ENCODE peak calls at places on chromosomes 12 and 14, in ten cellular contexts. L is uterus, D is IMR-90, Y is vagina, I is tibial nerve, E is adrenal gland, K is Peyer's patch, N is K562, B is stomach, X is ovary. R is an unnamed sample.

GRCh38 chr12:85835810-85836715 is at the start of gene RASSF9:
- DNase-seq in E (peak; percentile 55), Y (no peak), B (peak; percentile 80), D (peak; percentile 43), N (no peak), I (peak; percentile 23), K (peak; percentile 78), X (peak; percentile 84), L (peak; percentile 84), R (peak; percentile 55)

GRCh38 chr12:102533483-102533882 is 53.1 kb upstream of the IGF1 start:
- DNase-seq in I (no peak), B (no peak), X (no peak), L (no peak), E (no peak), D (no peak), N (no peak), K (no peak), Y (no peak), R (no peak)

GRCh38 chr12:104956870-104957301 is 1.2 kb downstream of the SLC41A2 start:
- DNase-seq in Y (no peak), D (peak; percentile 24), E (no peak), I (no peak), B (no peak), L (no peak), X (no peak), N (no peak), K (no peak), R (no peak)

GRCh38 chr12:57214398-57214781 is 2.2 kb upstream of the NXPH4 start:
- DNase-seq in L (peak; percentile 61), I (no peak), K (peak; percentile 86), B (peak; percentile 69), E (peak; percentile 73), Y (no peak), N (peak; percentile 80), D (peak; percentile 50), X (peak; percentile 72), R (peak; percentile 70)

GRCh38 chr14:73259837-73260236 is 22.5 kb downstream of the PAPLN start:
- DNase-seq in I (no peak), B (no peak), K (peak; percentile 24), E (no peak), N (no peak), D (no peak), L (no peak), X (no peak), Y (no peak), R (no peak)

GRCh38 chr14:53399057-53399456 is 245.9 kb upstream of the DDHD1 start:
- DNase-seq in B (no peak), K (no peak), D (peak; percentile 76), L (no peak), E (peak; percentile 4), X (no peak), I (no peak), N (peak; percentile 1), Y (no peak), R (no peak)

GRCh38 chr14:59677771-59678211 is 101.2 kb upstream of the CCDC175 start:
- DNase-seq in N (no peak), L (no peak), E (no peak), K (no peak), X (no peak), B (no peak), I (no peak), D (peak; percentile 20), Y (no peak), R (no peak)

GRCh38 chr12:109020750-109021380 is at the start of gene SVOP:
- DNase-seq in L (peak; percentile 28), E (peak; percentile 85), B (peak; percentile 58), K (peak; percentile 66), D (peak; percentile 76), I (peak; percentile 28), N (peak; percentile 77), X (peak; percentile 25), Y (peak; percentile 74), R (peak; percentile 70)

GRCh38 chr12:94889512-94890210 is 113.8 kb downstream of the NDUFA12 start:
- DNase-seq in L (no peak), I (no peak), Y (no peak), E (no peak), D (no peak), K (no peak), N (no peak), X (no peak), B (no peak), R (no peak)

GRCh38 chr12:52063986-52064649 is 5.7 kb upstream of the ATG101 start:
- DNase-seq in K (no peak), X (peak; percentile 84), E (peak; percentile 94), Y (no peak), D (peak; percentile 97), L (no peak), B (no peak), I (peak; percentile 45), N (peak; percentile 56), R (peak; percentile 39)

GRCh38 chr14:74495356-74495755 is 1.8 kb downstream of the ISCA2 start:
- DNase-seq in K (no peak), Y (no peak), L (no peak), E (no peak), B (no peak), I (no peak), D (no peak), N (no peak), X (no peak), R (no peak)

GRCh38 chr12:91142184-91142583 is 30.9 kb upstream of the LUM start:
- DNase-seq in I (no peak), B (no peak), D (peak; percentile 63), E (peak; percentile 13), K (no peak), Y (no peak), N (no peak), L (peak; percentile 63), X (peak; percentile 57), R (no peak)

GRCh38 chr12:122190842-122191668 is 8.1 kb downstream of the LRRC43 start:
- DNase-seq in L (no peak), N (peak; percentile 87), Y (no peak), E (peak; percentile 72), X (peak; percentile 33), I (no peak), D (peak; percentile 59), K (peak; percentile 89), B (peak; percentile 83), R (peak; percentile 84)

GRCh38 chr12:70719084-70719483 is 81.9 kb upstream of the PTPRB start:
- DNase-seq in D (no peak), X (no peak), N (no peak), K (no peak), B (no peak), E (peak; percentile 14), Y (no peak), L (no peak), I (no peak), R (no peak)

GRCh38 chr12:70721216-70721615 is 84.0 kb upstream of the PTPRB start:
- DNase-seq in E (no peak), D (no peak), L (no peak), B (no peak), Y (no peak), N (no peak), K (no peak), X (no peak), I (no peak), R (no peak)

GRCh38 chr12:70722584-70723343 is 85.5 kb upstream of the PTPRB start:
- DNase-seq in L (peak; percentile 37), B (no peak), E (peak; percentile 27), X (no peak), D (no peak), I (no peak), K (no peak), N (no peak), Y (no peak), R (no peak)

GRCh38 chr12:70721958-70722357 is 84.7 kb upstream of the PTPRB start:
- DNase-seq in Y (no peak), B (no peak), N (no peak), D (no peak), X (no peak), L (no peak), K (no peak), E (no peak), I (no peak), R (no peak)

GRCh38 chr12:70719672-70720420 is 82.6 kb upstream of the PTPRB start:
- DNase-seq in I (no peak), N (peak; percentile 37), X (no peak), D (peak; percentile 36), L (no peak), E (peak; percentile 29), Y (no peak), B (no peak), K (peak; percentile 53), R (no peak)
- TF ChIP-seq POLR2A in I (no peak), N (no peak), X (no peak), D (no peak), L (no peak), E (no peak), Y (no peak), B (no peak), K (no peak), R (no peak)

GRCh38 chr12:124512667-124513296 is 54.6 kb downstream of the NCOR2 start:
- DNase-seq in X (peak; percentile 89), B (peak; percentile 87), D (peak; percentile 98), Y (no peak), L (peak; percentile 91), I (peak; percentile 86), K (peak; percentile 90), N (peak; percentile 89), E (peak; percentile 95), R (peak; percentile 86)
- H3K4me1 ChIP-seq in X (peaks cover 45% of the 10 kb centered on the region), B (peaks cover 100% of the 10 kb centered on the region), D (peaks cover 45% of the 10 kb centered on the region), Y (peaks cover 95% of the 10 kb centered on the region), L (peaks cover 14% of the 10 kb centered on the region), I (peaks cover 74% of the 10 kb centered on the region), K (peaks cover 14% of the 10 kb centered on the region), N (peaks cover 74% of the 10 kb centered on the region), E (peaks cover 51% of the 10 kb centered on the region), R (peaks cover 85% of the 10 kb centered on the region)

GRCh38 chr14:69701269-69701668 is 65.7 kb upstream of the SRSF5 start:
- DNase-seq in Y (no peak), D (no peak), N (no peak), X (no peak), L (no peak), B (no peak), K (no peak), I (no peak), E (no peak), R (no peak)

GRCh38 chr14:69704319-69704718 is 62.6 kb upstream of the SRSF5 start:
- DNase-seq in E (no peak), N (no peak), D (no peak), B (no peak), L (no peak), X (no peak), I (no peak), K (no peak), Y (no peak), R (no peak)

GRCh38 chr14:69700609-69701008 is 66.3 kb upstream of the SRSF5 start:
- DNase-seq in K (no peak), B (no peak), Y (no peak), E (no peak), X (no peak), N (no peak), I (no peak), D (no peak), L (no peak), R (no peak)

GRCh38 chr14:69701857-69702256 is 65.1 kb upstream of the SRSF5 start:
- DNase-seq in K (no peak), D (no peak), L (no peak), Y (no peak), E (no peak), X (no peak), N (peak; percentile 67), B (no peak), I (no peak), R (no peak)

GRCh38 chr14:69703047-69704046 is 63.6 kb upstream of the SRSF5 start:
- DNase-seq in Y (no peak), X (no peak), N (no peak), L (no peak), B (no peak), D (no peak), I (no peak), E (peak; percentile 32), K (no peak), R (no peak)
- H3K27ac ChIP-seq in Y (no peak overlapping the region), X (no peak overlapping the region), N (peak overlapping the region; percentile 97), L (no peak overlapping the region), B (no peak overlapping the region), D (no peak overlapping the region), I (no peak overlapping the region), E (no peak overlapping the region), K (peak overlapping the region; percentile 31), R (peak overlapping the region; percentile 44)

GRCh38 chr12:63843613-63844390 is 698 bp upstream of the SRGAP1 start:
- DNase-seq in B (peak; percentile 88), E (peak; percentile 94), I (peak; percentile 81), X (peak; percentile 93), D (peak; percentile 96), L (peak; percentile 94), Y (no peak), K (peak; percentile 92), N (peak; percentile 84), R (peak; percentile 92)
- TF ChIP-seq POLR2A in B (no peak), E (peak; percentile 79), I (peak; percentile 28), X (peak; percentile 40), D (no peak), L (peak; percentile 42), Y (peak; percentile 40), K (peak; percentile 29), N (no peak), R (peak; percentile 43)